ENCODE peak calls at places on chromosome 6, in eight cellular contexts. K is NCI-H2081; F is activated T-helper 1 cell treated with Interleukin-2 at 50 U/mL for 16 hours; W is fibroblast of lung; E is T-helper 1 cell; J is KBM-7; R is Right ventricle myocardium superior; B is stimulated activated CD4-positive, alpha-beta T cell treated with anti-CD3 and anti-CD28 coated beads, TNF-alpha, amount 100 ng/mL, for 1 hour. T is an unnamed sample.

GRCh38 chr6:6712258-6712978 is 123.9 kb downstream of the LY86 start:
- DNase-seq in R (no peak), B (no peak), W (peak; percentile 96), E (no peak), J (peak; percentile 87), K (no peak), F (no peak), T (no peak)

GRCh38 chr6:3516094-3516493 is 59.2 kb upstream of the SLC22A23 start:
- DNase-seq in J (no peak), R (no peak), B (no peak), E (no peak), K (no peak), W (no peak), F (no peak), T (no peak)

GRCh38 chr6:72861059-72861458 is 239.2 kb downstream of the KCNQ5 start:
- DNase-seq in W (no peak), E (no peak), B (no peak), F (no peak), R (no peak), K (no peak), J (no peak), T (no peak)

GRCh38 chr6:34000281-34000680 is 145.6 kb downstream of the GRM4 start:
- DNase-seq in F (no peak), B (no peak), K (no peak), J (no peak), R (no peak), E (no peak), W (no peak), T (no peak)

GRCh38 chr6:47007657-47008396 is 34.3 kb downstream of the ADGRF1 start:
- DNase-seq in J (no peak), W (no peak), K (no peak), E (no peak), B (no peak), R (no peak), F (no peak), T (no peak)

GRCh38 chr6:13013681-13014550 is 297.3 kb downstream of the PHACTR1 start:
- DNase-seq in B (no peak), F (no peak), R (peak; percentile 44), E (no peak), K (no peak), W (peak; percentile 2), J (no peak), T (no peak)

GRCh38 chr6:106508836-106509235 is 120.5 kb downstream of the RTN4IP1 start:
- DNase-seq in K (no peak), R (no peak), W (peak; percentile 94), E (no peak), J (no peak), B (no peak), F (no peak), T (no peak)

GRCh38 chr6:116070990-116071389 is 10.3 kb upstream of the FRK start:
- DNase-seq in W (no peak), F (no peak), B (no peak), E (no peak), J (no peak), K (no peak), R (no peak), T (no peak)

GRCh38 chr6:36834576-36835293 is 4.5 kb downstream of the CPNE5 start:
- DNase-seq in B (no peak), F (no peak), K (no peak), W (no peak), J (no peak), E (no peak), R (no peak), T (no peak)

GRCh38 chr6:105428342-105428957 is 25.6 kb upstream of the PREP start:
- DNase-seq in K (no peak), J (no peak), W (peak; percentile 69), R (no peak), E (no peak), F (no peak), B (no peak), T (no peak)

GRCh38 chr6:149962461-149963211 is 1.1 kb upstream of the ULBP1 start:
- DNase-seq in K (no peak), W (no peak), F (no peak), E (no peak), R (no peak), J (no peak), B (no peak), T (no peak)

GRCh38 chr6:36769161-36769675 is 70.0 kb downstream of the CPNE5 start:
- DNase-seq in R (peak; percentile 48), E (no peak), J (no peak), W (no peak), F (no peak), B (no peak), K (no peak), T (no peak)

GRCh38 chr6:104409913-104410312 is 449.8 kb downstream of the HACE1 start:
- DNase-seq in B (no peak), W (no peak), F (no peak), R (no peak), K (no peak), J (no peak), E (no peak), T (no peak)

GRCh38 chr6:10146723-10147451 is 268.0 kb downstream of the TFAP2A start:
- DNase-seq in E (peak; percentile 15), R (no peak), B (no peak), F (no peak), W (peak; percentile 24), J (no peak), K (peak; percentile 22), T (no peak)

GRCh38 chr6:5876076-5876475 is 130.6 kb downstream of the NRN1 start:
- DNase-seq in W (no peak), K (no peak), F (no peak), B (no peak), J (no peak), E (no peak), R (no peak), T (no peak)

GRCh38 chr6:132364675-132365074 is 36.6 kb downstream of the MOXD1 start:
- DNase-seq in K (no peak), W (peak; percentile 14), B (no peak), E (no peak), F (no peak), R (no peak), J (no peak), T (no peak)

GRCh38 chr6:43706788-43707187 is 19.2 kb upstream of the MRPS18A start:
- DNase-seq in W (no peak), R (no peak), J (peak; percentile 41), K (no peak), B (no peak), E (no peak), F (no peak), T (no peak)

GRCh38 chr6:90432408-90432775 is 135.7 kb upstream of the BACH2 start:
- DNase-seq in J (no peak), F (no peak), K (no peak), W (no peak), E (no peak), B (no peak), R (no peak), T (no peak)

GRCh38 chr6:31079656-31080261 is 32.6 kb downstream of the C6orf15 start:
- DNase-seq in J (peak; percentile 61), F (peak; percentile 35), W (peak; percentile 68), R (peak; percentile 68), E (peak; percentile 67), B (peak; percentile 8), K (peak; percentile 75), T (peak; percentile 55)

GRCh38 chr6:39128106-39128505 is 13.1 kb upstream of the SAYSD1 start:
- DNase-seq in W (no peak), B (no peak), J (no peak), R (no peak), F (no peak), K (no peak), E (no peak), T (no peak)

GRCh38 chr6:17904491-17905120 is 82.8 kb downstream of the KIF13A start:
- DNase-seq in R (no peak), B (no peak), K (no peak), F (no peak), E (no peak), J (no peak), W (peak; percentile 81), T (no peak)

T was measured in NCI-H1105.